ENCODE peak calls at places on chromosome 14, in ten cellular contexts. O, B, L, Y, H, P, T, K, N and C are unnamed samples.

GRCh38 chr14:57009585-57010515 is 199.6 kb upstream of the OTX2 start:
- DNase-seq in O (no peak), B (no peak), T (no peak), L (no peak), P (no peak), Y (peak; percentile 57), N (no peak), K (no peak), H (no peak), C (no peak)

GRCh38 chr14:77310041-77310440 is 10.6 kb downstream of the POMT2 start:
- DNase-seq in B (no peak), P (no peak), Y (no peak), H (no peak), L (no peak), N (no peak), T (no peak), O (no peak), K (peak; percentile 63), C (no peak)

GRCh38 chr14:104434214-104435076 is 145.1 kb upstream of the C14orf180 start:
- DNase-seq in T (no peak), P (peak; percentile 21), K (no peak), L (no peak), Y (no peak), N (peak; percentile 66), O (peak; percentile 57), B (no peak), H (peak; percentile 53), C (no peak)

GRCh38 chr14:93286212-93286890 is 46.5 kb downstream of the BTBD7 start:
- DNase-seq in Y (no peak), B (no peak), K (no peak), L (no peak), H (no peak), P (no peak), O (no peak), T (no peak), N (no peak), C (no peak)

GRCh38 chr14:101029668-101030290 is 126.3 kb upstream of the RTL1 start:
- DNase-seq in Y (no peak), O (peak; percentile 51), P (no peak), K (no peak), N (no peak), B (no peak), L (no peak), T (no peak), H (peak; percentile 42), C (no peak)

GRCh38 chr14:72701232-72701555 is 192.7 kb downstream of the DPF3 start:
- DNase-seq in L (no peak), P (no peak), N (no peak), K (no peak), B (no peak), Y (peak; percentile 33), O (no peak), H (no peak), T (no peak), C (no peak)

GRCh38 chr14:52694761-52695480 is 437 bp downstream of the ERO1A start:
- DNase-seq in N (no peak), Y (no peak), B (peak; percentile 88), O (no peak), K (peak; percentile 56), L (no peak), T (no peak), H (peak; percentile 75), P (peak; percentile 64), C (peak; percentile 32)

GRCh38 chr14:76720382-76720813 is 40.9 kb upstream of the VASH1 start:
- DNase-seq in O (peak; percentile 85), H (peak; percentile 70), Y (peak; percentile 67), N (no peak), B (peak; percentile 65), P (peak; percentile 44), K (peak; percentile 56), T (peak; percentile 51), L (no peak), C (peak; percentile 78)

GRCh38 chr14:47917344-47917954 is 242.0 kb upstream of the MDGA2 start:
- DNase-seq in B (peak; percentile 6), T (peak; percentile 37), L (peak; percentile 1), P (no peak), N (no peak), K (peak; percentile 10), Y (peak; percentile 47), O (no peak), H (no peak), C (peak; percentile 47)
- TF ChIP-seq CTCF in B (peak; percentile 23), T (peak; percentile 21), L (peak; percentile 52), P (peak; percentile 25), N (peak; percentile 15), K (peak; percentile 43), Y (peak; percentile 73), O (peak; percentile 29), H (peak; percentile 54), C (peak; percentile 80)

GRCh38 chr14:50678163-50678562 is 10.1 kb upstream of the SAV1 start:
- DNase-seq in Y (no peak), P (no peak), L (no peak), T (no peak), K (no peak), H (no peak), N (no peak), B (no peak), O (no peak), C (no peak)
- TF ChIP-seq CTCF in Y (no peak), P (no peak), L (no peak), T (no peak), K (no peak), H (no peak), N (no peak), B (no peak), O (no peak), C (no peak)

DNA sequence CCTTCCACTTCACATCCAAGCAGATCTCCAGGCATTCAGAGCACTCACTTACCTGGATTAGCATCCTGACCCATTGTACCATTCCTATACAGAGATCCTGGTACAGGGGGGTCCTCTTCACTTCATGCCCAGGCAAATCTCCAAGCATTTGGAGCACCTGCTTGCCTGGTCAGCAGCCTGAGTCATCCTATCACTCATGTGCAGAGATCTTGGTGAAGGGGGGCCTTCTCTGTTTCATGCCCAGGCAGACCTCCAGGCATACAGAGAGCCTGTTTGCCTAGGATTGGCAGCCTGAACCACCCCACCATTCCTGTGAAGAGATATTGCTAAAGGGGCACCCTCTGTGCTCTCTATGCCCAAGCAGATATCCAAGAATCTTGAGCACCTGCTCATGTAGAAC is 111.1 kb upstream of the CCDC175 start:
- DNase-seq in K (no peak), L (no peak), H (no peak), O (no peak), N (no peak), P (no peak), B (no peak), T (no peak), Y (no peak), C (no peak)
- TF ChIP-seq CTCF in K (no peak), L (no peak), H (no peak), O (no peak), N (no peak), P (no peak), B (no peak), T (no peak), Y (no peak), C (no peak)

DNA sequence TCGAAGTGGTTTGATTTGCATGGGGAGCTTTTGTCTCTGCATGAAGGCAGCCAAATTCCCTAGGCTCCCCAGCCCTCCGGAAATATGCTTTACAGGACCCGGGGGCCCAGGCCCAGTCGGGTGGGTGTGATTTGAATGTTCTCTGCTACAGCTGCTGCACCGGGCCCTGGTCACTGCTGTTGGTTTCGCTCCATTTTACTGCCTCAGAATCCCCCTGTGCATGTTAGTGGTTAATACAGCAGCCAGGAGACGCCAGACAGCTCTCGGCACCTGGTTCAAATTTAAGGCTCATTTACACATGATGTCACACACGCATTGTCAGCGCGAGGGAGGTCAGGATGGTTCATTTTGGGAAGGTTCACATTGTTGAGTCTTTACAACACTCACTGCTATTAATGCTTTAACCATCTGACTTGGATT is 99.6 kb downstream of the SLC38A6 start:
- DNase-seq in B (peak; percentile 87), Y (peak; percentile 31), N (no peak), P (no peak), K (peak; percentile 99), H (no peak), L (peak; percentile 81), T (no peak), O (no peak), C (no peak)
- TF ChIP-seq CTCF in B (no peak), Y (no peak), N (no peak), P (no peak), K (peak; percentile 41), H (no peak), L (peak; percentile 16), T (no peak), O (no peak), C (no peak)